ENCODE peak calls at places on chromosomes 4 and X, in five cellular contexts. F is cardiac muscle cell, O is right atrium auricular region, W is HL-60, M is fibroblast of lung. T is an unnamed sample.

GRCh38 chr4:38560763-38561558 is 103.0 kb upstream of the KLF3 start:
- DNase-seq in M (no peak), W (peak), O (no peak), F (no peak), T (no peak)

GRCh38 chr4:24664956-24665355 is 80.6 kb upstream of the DHX15 start:
- DNase-seq in O (no peak), F (no peak), W (no peak), M (peak), T (no peak)

GRCh38 chr4:88705805-88706518 is 8.3 kb upstream of the NAP1L5 start:
- DNase-seq in O (no peak), F (no peak), M (peak), W (no peak), T (no peak)

GRCh38 chr4:78604988-78605387 is 53.4 kb downstream of the ANXA3 start:
- DNase-seq in O (no peak), W (no peak), F (no peak), M (no peak), T (no peak)

GRCh38 chr4:4694296-4694772 is 152.5 kb upstream of the STX18 start:
- DNase-seq in M (peak), O (no peak), W (no peak), F (peak), T (no peak)

GRCh38 chrX:65687367-65687766 is 19.9 kb downstream of the MSN start:
- DNase-seq in O (no peak), M (no peak), W (no peak), F (no peak), T (no peak)

GRCh38 chr4:6925357-6925836 is 15.8 kb downstream of the TBC1D14 start:
- DNase-seq in M (no peak), F (no peak), O (peak), W (peak), T (no peak)

GRCh38 chr4:82865592-82865991 is 25.4 kb downstream of the SEC31A start:
- DNase-seq in M (peak), W (peak), O (no peak), F (no peak), T (peak)

GRCh38 chrX:9614016-9614415 is 149.2 kb downstream of the TBL1X start:
- DNase-seq in F (no peak), M (peak), W (no peak), O (no peak), T (no peak)

GRCh38 chr4:8582436-8582835 is 2.2 kb downstream of the GPR78 start:
- DNase-seq in F (no peak), O (no peak), M (no peak), W (no peak), T (no peak)

GRCh38 chr4:151147000-151147399 is 47.6 kb downstream of the RPS3A start:
- DNase-seq in W (no peak), M (no peak), F (no peak), O (no peak), T (no peak)

GRCh38 chr4:65033899-65034298 is 624.6 kb upstream of the TECRL start:
- DNase-seq in M (peak), W (no peak), O (no peak), F (peak), T (no peak)

GRCh38 chr4:40713798-40714197 is 36.0 kb upstream of the NSUN7 start:
- DNase-seq in M (no peak), F (no peak), W (no peak), O (no peak), T (no peak)

GRCh38 chrX:129777218-129777768 is 2.5 kb upstream of the SASH3 start:
- DNase-seq in W (peak), F (no peak), M (no peak), O (no peak), T (peak)

GRCh38 chr4:169256101-169256612 is 14.6 kb downstream of the SH3RF1 start:
- DNase-seq in F (no peak), M (no peak), O (no peak), W (no peak), T (no peak)

GRCh38 chr4:140061194-140061593 is 92.8 kb downstream of the MAML3 start:
- DNase-seq in O (no peak), M (peak), W (no peak), F (no peak), T (no peak)

DNA sequence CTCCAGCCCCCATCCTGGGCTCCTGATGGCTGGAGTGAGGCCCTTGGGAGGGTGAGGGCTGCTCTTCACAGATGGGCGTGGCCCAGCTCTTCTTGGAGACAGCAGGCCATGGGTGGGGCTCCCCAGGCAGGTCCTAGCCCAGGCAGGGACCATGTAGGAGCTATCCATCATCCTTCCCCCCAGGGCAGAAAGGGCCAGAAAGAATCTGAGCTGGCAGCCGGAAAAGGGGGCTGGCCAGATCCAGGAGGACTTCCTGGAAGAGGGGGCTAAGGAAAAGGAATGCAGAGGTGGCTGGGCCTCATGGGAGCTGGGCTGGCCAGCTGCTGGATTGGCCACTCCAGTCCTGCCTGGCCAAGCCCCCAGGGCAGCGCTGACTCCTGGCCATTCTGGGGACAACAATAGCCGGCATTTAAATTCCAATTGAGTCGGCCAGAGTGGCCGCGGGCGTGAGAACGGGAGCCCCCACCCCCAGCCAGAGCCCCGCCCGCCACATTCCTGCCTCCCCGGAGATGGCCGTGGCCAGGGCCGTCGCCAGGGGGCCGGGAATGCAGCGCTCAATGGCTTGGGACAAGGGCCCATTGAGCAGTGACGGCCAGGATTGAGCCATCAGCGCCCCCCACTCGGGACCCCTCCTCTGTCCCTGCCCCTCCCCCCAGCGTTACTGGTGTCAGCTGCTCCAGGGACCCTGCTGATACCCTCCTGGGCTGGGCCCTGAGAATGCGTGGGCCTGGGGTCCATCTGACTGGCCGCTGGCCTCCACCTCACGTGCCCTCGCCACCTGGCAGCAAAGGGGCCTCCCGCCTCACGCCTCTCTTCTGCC is 15.1 kb upstream of the FGFR3 start:
- DNase-seq in M (peak), F (peak), O (no peak), W (no peak), T (no peak)
- TF ChIP-seq CTCF in M (no peak), F (peak), O (no peak), W (no peak), T (peak)

GRCh38 chr4:1788254-1788973 is 4.7 kb upstream of the FGFR3 start:
- DNase-seq in O (no peak), M (no peak), F (no peak), W (no peak), T (no peak)
- H3K27ac ChIP-seq in O (no peak), M (no peak), F (no peak), W (no peak), T (no peak)

DNA sequence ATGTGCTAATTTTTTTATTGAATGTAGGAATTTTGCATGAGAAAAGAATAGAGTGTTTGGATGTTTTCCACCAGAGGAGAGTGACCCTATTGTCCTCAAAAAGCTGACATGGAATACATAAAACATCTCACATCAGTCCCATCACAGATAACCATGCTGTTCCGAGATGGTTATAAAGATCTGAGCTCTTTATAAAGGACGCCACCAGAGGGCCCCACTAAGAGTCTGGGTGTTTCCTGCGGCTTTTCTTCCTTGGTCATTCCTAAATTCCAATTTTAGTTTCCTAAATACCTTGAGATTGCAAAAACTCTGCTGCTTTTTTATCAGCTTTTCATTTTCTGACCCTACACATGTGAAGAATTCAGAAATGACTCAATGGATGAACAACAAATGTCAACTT is 504.5 kb upstream of the FRG1 start:
- DNase-seq in O (no peak), M (no peak), F (no peak), W (no peak), T (no peak)
- TF ChIP-seq CTCF in O (no peak), M (no peak), F (no peak), W (no peak), T (no peak)

GRCh38 chrX:113892891-113893290 is 691.0 kb upstream of the HTR2C start:
- DNase-seq in M (no peak), O (no peak), F (no peak), W (no peak), T (no peak)
- H3K27ac ChIP-seq in M (no peak), O (no peak), F (no peak), W (no peak), T (no peak)

GRCh38 chrX:16140983-16141382 is 17.6 kb downstream of the GRPR start:
- DNase-seq in W (no peak), M (no peak), F (no peak), O (no peak), T (no peak)

GRCh38 chrX:16137416-16138107 is 14.2 kb downstream of the GRPR start:
- DNase-seq in O (no peak), W (no peak), M (no peak), F (no peak), T (no peak)

GRCh38 chrX:16140448-16140847 is 17.1 kb downstream of the GRPR start:
- DNase-seq in F (no peak), W (no peak), O (no peak), M (no peak), T (no peak)

GRCh38 chrX:16136080-16136479 is 12.7 kb downstream of the GRPR start:
- DNase-seq in W (no peak), F (no peak), O (no peak), M (no peak), T (no peak)

GRCh38 chrX:16138108-16138427 is 14.7 kb downstream of the GRPR start:
- DNase-seq in M (no peak), F (peak), O (no peak), W (peak), T (no peak)
- TF ChIP-seq CTCF in M (peak), F (no peak), O (no peak), W (peak), T (no peak)

GRCh38 chrX:114065612-114066178 is 518.2 kb upstream of the HTR2C start:
- DNase-seq in M (no peak), F (no peak), W (no peak), O (no peak), T (no peak)

GRCh38 chrX:114073926-114074325 is 510.0 kb upstream of the HTR2C start:
- DNase-seq in M (no peak), W (no peak), O (no peak), F (no peak), T (no peak)

GRCh38 chrX:114075073-114075673 is 508.7 kb upstream of the HTR2C start:
- DNase-seq in M (no peak), F (no peak), W (no peak), O (no peak), T (no peak)

DNA sequence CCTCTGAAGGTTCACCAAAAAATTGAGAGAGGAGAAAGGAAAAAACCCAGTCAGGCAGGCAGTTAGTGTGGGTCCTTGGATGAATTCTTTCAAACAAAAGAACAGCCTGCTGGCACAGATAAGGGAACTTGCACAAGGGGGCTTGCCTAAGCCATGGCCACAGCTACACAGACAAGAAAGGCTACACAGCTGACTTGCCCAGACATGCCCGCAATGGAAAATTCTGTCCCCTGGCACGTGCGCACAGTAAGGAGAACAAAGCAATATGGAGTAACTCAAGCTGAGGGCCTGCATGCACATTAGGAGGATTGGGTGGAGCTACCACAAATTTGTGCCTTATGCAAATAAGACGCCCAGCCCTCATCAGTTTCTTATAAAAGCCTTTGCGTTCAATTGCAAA is 512.5 kb upstream of the HTR2C start:
- DNase-seq in M (no peak), F (no peak), W (peak), O (no peak), T (no peak)
- H3K27ac ChIP-seq in M (no peak), F (no peak), W (peak), O (no peak), T (no peak)

GRCh38 chr4:56186808-56187523 is 200.3 kb downstream of the AASDH start:
- DNase-seq in O (no peak), M (no peak), F (peak), W (no peak), T (no peak)

GRCh38 chr4:56181140-56181950 is 205.9 kb downstream of the AASDH start:
- DNase-seq in F (no peak), O (no peak), W (peak), M (peak), T (no peak)

GRCh38 chr4:56182356-56182755 is 204.9 kb downstream of the AASDH start:
- DNase-seq in M (no peak), O (no peak), F (no peak), W (peak), T (no peak)

GRCh38 chr4:56184214-56184613 is 203.1 kb downstream of the AASDH start:
- DNase-seq in W (no peak), M (no peak), F (no peak), O (no peak), T (no peak)

GRCh38 chr4:56183344-56183959 is 203.8 kb downstream of the AASDH start:
- DNase-seq in F (no peak), W (no peak), M (no peak), O (no peak), T (no peak)
- TF ChIP-seq CTCF in F (no peak), W (no peak), M (no peak), O (no peak), T (no peak)

T was measured in upper lobe of left lung.